ENCODE peak calls at places on chromosomes 13 and 19, in ten cellular contexts. One of them, this sample, is unnamed.

GRCh38 chr19:10259162-10259905 is 7.3 kb downstream of the MRPL4 start:
- DNase-seq in pancreas: peak
- DNase-seq in NCI-H460: peak
- DNase-seq in right cardiac atrium: peak
- DNase-seq in natural killer cell treated with Interleukin-12 subunit alpha and Interleukin-12 subunit beta and Interleukin-15 and Interleukin-18, amount 100 ng/mL, for 72 hours: peak
- DNase-seq in fibroblast of pulmonary artery: peak
- DNase-seq in Caco-2: peak
- DNase-seq in Calu3: peak
- DNase-seq in iris pigment epithelial cell: peak
- DNase-seq in Jurkat, Clone E6-1: peak
- DNase-seq in this sample: peak

GRCh38 chr13:74062933-74063332 is 71.3 kb downstream of the KLF12 start:
- DNase-seq in pancreas: no peak
- DNase-seq in NCI-H460: no peak
- DNase-seq in right cardiac atrium: peak
- DNase-seq in natural killer cell treated with Interleukin-12 subunit alpha and Interleukin-12 subunit beta and Interleukin-15 and Interleukin-18, amount 100 ng/mL, for 72 hours: no peak
- DNase-seq in fibroblast of pulmonary artery: peak
- DNase-seq in Caco-2: no peak
- DNase-seq in Calu3: no peak
- DNase-seq in iris pigment epithelial cell: peak
- DNase-seq in Jurkat, Clone E6-1: peak
- DNase-seq in this sample: peak

GRCh38 chr19:16005925-16006324 is 57.1 kb downstream of the OR10H4 start:
- DNase-seq in pancreas: no peak
- DNase-seq in NCI-H460: no peak
- DNase-seq in right cardiac atrium: no peak
- DNase-seq in natural killer cell treated with Interleukin-12 subunit alpha and Interleukin-12 subunit beta and Interleukin-15 and Interleukin-18, amount 100 ng/mL, for 72 hours: no peak
- DNase-seq in fibroblast of pulmonary artery: no peak
- DNase-seq in Caco-2: no peak
- DNase-seq in Calu3: no peak
- DNase-seq in iris pigment epithelial cell: no peak
- DNase-seq in Jurkat, Clone E6-1: no peak
- DNase-seq in this sample: no peak

GRCh38 chr13:39209731-39210633 is 171.7 kb downstream of the NHLRC3 start:
- DNase-seq in pancreas: no peak
- DNase-seq in NCI-H460: no peak
- DNase-seq in right cardiac atrium: no peak
- DNase-seq in natural killer cell treated with Interleukin-12 subunit alpha and Interleukin-12 subunit beta and Interleukin-15 and Interleukin-18, amount 100 ng/mL, for 72 hours: no peak
- DNase-seq in fibroblast of pulmonary artery: peak
- DNase-seq in Caco-2: no peak
- DNase-seq in Calu3: no peak
- DNase-seq in iris pigment epithelial cell: peak
- DNase-seq in Jurkat, Clone E6-1: no peak
- DNase-seq in this sample: peak

GRCh38 chr19:49430678-49431329 is 5.6 kb downstream of the GFY start:
- DNase-seq in pancreas: no peak
- DNase-seq in NCI-H460: no peak
- DNase-seq in right cardiac atrium: no peak
- DNase-seq in natural killer cell treated with Interleukin-12 subunit alpha and Interleukin-12 subunit beta and Interleukin-15 and Interleukin-18, amount 100 ng/mL, for 72 hours: no peak
- DNase-seq in fibroblast of pulmonary artery: no peak
- DNase-seq in Caco-2: no peak
- DNase-seq in Calu3: peak
- DNase-seq in iris pigment epithelial cell: no peak
- DNase-seq in Jurkat, Clone E6-1: no peak
- DNase-seq in this sample: peak

GRCh38 chr13:36414461-36414860 is 17.8 kb upstream of the CCNA1 start:
- DNase-seq in pancreas: no peak
- DNase-seq in NCI-H460: no peak
- DNase-seq in right cardiac atrium: no peak
- DNase-seq in natural killer cell treated with Interleukin-12 subunit alpha and Interleukin-12 subunit beta and Interleukin-15 and Interleukin-18, amount 100 ng/mL, for 72 hours: no peak
- DNase-seq in fibroblast of pulmonary artery: no peak
- DNase-seq in Caco-2: no peak
- DNase-seq in Calu3: no peak
- DNase-seq in iris pigment epithelial cell: no peak
- DNase-seq in Jurkat, Clone E6-1: no peak
- DNase-seq in this sample: no peak

GRCh38 chr13:44843403-44843802 is 145.9 kb downstream of the NUFIP1 start:
- DNase-seq in pancreas: no peak
- DNase-seq in NCI-H460: no peak
- DNase-seq in right cardiac atrium: no peak
- DNase-seq in natural killer cell treated with Interleukin-12 subunit alpha and Interleukin-12 subunit beta and Interleukin-15 and Interleukin-18, amount 100 ng/mL, for 72 hours: no peak
- DNase-seq in fibroblast of pulmonary artery: peak
- DNase-seq in Caco-2: no peak
- DNase-seq in Calu3: no peak
- DNase-seq in iris pigment epithelial cell: peak
- DNase-seq in Jurkat, Clone E6-1: no peak
- DNase-seq in this sample: peak

GRCh38 chr13:98273824-98274786 is 97.0 kb upstream of the RNF113B start:
- DNase-seq in pancreas: no peak
- DNase-seq in NCI-H460: no peak
- DNase-seq in right cardiac atrium: no peak
- DNase-seq in natural killer cell treated with Interleukin-12 subunit alpha and Interleukin-12 subunit beta and Interleukin-15 and Interleukin-18, amount 100 ng/mL, for 72 hours: no peak
- DNase-seq in fibroblast of pulmonary artery: no peak
- DNase-seq in Caco-2: no peak
- DNase-seq in Calu3: no peak
- DNase-seq in iris pigment epithelial cell: no peak
- DNase-seq in Jurkat, Clone E6-1: no peak
- DNase-seq in this sample: no peak

GRCh38 chr13:102710261-102710679 is 15.4 kb upstream of the METTL21C start:
- DNase-seq in pancreas: no peak
- DNase-seq in NCI-H460: no peak
- DNase-seq in right cardiac atrium: no peak
- DNase-seq in natural killer cell treated with Interleukin-12 subunit alpha and Interleukin-12 subunit beta and Interleukin-15 and Interleukin-18, amount 100 ng/mL, for 72 hours: no peak
- DNase-seq in fibroblast of pulmonary artery: no peak
- DNase-seq in Caco-2: no peak
- DNase-seq in Calu3: no peak
- DNase-seq in iris pigment epithelial cell: no peak
- DNase-seq in Jurkat, Clone E6-1: no peak
- DNase-seq in this sample: peak

GRCh38 chr13:23621316-23621645 is 51.1 kb downstream of the TNFRSF19 start:
- DNase-seq in pancreas: no peak
- DNase-seq in NCI-H460: peak
- DNase-seq in right cardiac atrium: no peak
- DNase-seq in natural killer cell treated with Interleukin-12 subunit alpha and Interleukin-12 subunit beta and Interleukin-15 and Interleukin-18, amount 100 ng/mL, for 72 hours: no peak
- DNase-seq in fibroblast of pulmonary artery: peak
- DNase-seq in Caco-2: peak
- DNase-seq in Calu3: peak
- DNase-seq in iris pigment epithelial cell: peak
- DNase-seq in Jurkat, Clone E6-1: no peak
- DNase-seq in this sample: peak

GRCh38 chr19:12782424-12783225 is 7.3 kb upstream of the HOOK2 start:
- DNase-seq in pancreas: peak
- DNase-seq in NCI-H460: no peak
- DNase-seq in right cardiac atrium: peak
- DNase-seq in natural killer cell treated with Interleukin-12 subunit alpha and Interleukin-12 subunit beta and Interleukin-15 and Interleukin-18, amount 100 ng/mL, for 72 hours: peak
- DNase-seq in fibroblast of pulmonary artery: peak
- DNase-seq in Caco-2: peak
- DNase-seq in Calu3: peak
- DNase-seq in iris pigment epithelial cell: peak
- DNase-seq in Jurkat, Clone E6-1: peak
- DNase-seq in this sample: peak

GRCh38 chr19:3045885-3046603 is 16.3 kb downstream of the TLE5 start:
- DNase-seq in pancreas: no peak
- DNase-seq in NCI-H460: no peak
- DNase-seq in right cardiac atrium: no peak
- DNase-seq in natural killer cell treated with Interleukin-12 subunit alpha and Interleukin-12 subunit beta and Interleukin-15 and Interleukin-18, amount 100 ng/mL, for 72 hours: no peak
- DNase-seq in fibroblast of pulmonary artery: no peak
- DNase-seq in Caco-2: no peak
- DNase-seq in Calu3: no peak
- DNase-seq in iris pigment epithelial cell: no peak
- DNase-seq in Jurkat, Clone E6-1: no peak
- DNase-seq in this sample: no peak

GRCh38 chr13:94006271-94006670 is 473.2 kb downstream of the DCT start:
- DNase-seq in pancreas: no peak
- DNase-seq in NCI-H460: no peak
- DNase-seq in right cardiac atrium: no peak
- DNase-seq in natural killer cell treated with Interleukin-12 subunit alpha and Interleukin-12 subunit beta and Interleukin-15 and Interleukin-18, amount 100 ng/mL, for 72 hours: no peak
- DNase-seq in fibroblast of pulmonary artery: no peak
- DNase-seq in Caco-2: no peak
- DNase-seq in Calu3: no peak
- DNase-seq in iris pigment epithelial cell: peak
- DNase-seq in Jurkat, Clone E6-1: no peak
- DNase-seq in this sample: no peak

GRCh38 chr19:58551577-58552471 is 3.1 kb downstream of the CHMP2A start:
- DNase-seq in pancreas: peak
- DNase-seq in NCI-H460: no peak
- DNase-seq in right cardiac atrium: no peak
- DNase-seq in natural killer cell treated with Interleukin-12 subunit alpha and Interleukin-12 subunit beta and Interleukin-15 and Interleukin-18, amount 100 ng/mL, for 72 hours: no peak
- DNase-seq in fibroblast of pulmonary artery: no peak
- DNase-seq in Caco-2: no peak
- DNase-seq in Calu3: no peak
- DNase-seq in iris pigment epithelial cell: no peak
- DNase-seq in Jurkat, Clone E6-1: no peak
- DNase-seq in this sample: no peak

GRCh38 chr13:114129649-114130062 is 2.8 kb downstream of the RASA3 start:
- DNase-seq in pancreas: no peak
- DNase-seq in NCI-H460: no peak
- DNase-seq in right cardiac atrium: no peak
- DNase-seq in natural killer cell treated with Interleukin-12 subunit alpha and Interleukin-12 subunit beta and Interleukin-15 and Interleukin-18, amount 100 ng/mL, for 72 hours: no peak
- DNase-seq in fibroblast of pulmonary artery: no peak
- DNase-seq in Caco-2: no peak
- DNase-seq in Calu3: no peak
- DNase-seq in iris pigment epithelial cell: no peak
- DNase-seq in Jurkat, Clone E6-1: peak
- DNase-seq in this sample: no peak

GRCh38 chr19:18007939-18008673 is at the start of gene ARRDC2:
- DNase-seq in pancreas: peak
- DNase-seq in NCI-H460: no peak
- DNase-seq in right cardiac atrium: peak
- DNase-seq in natural killer cell treated with Interleukin-12 subunit alpha and Interleukin-12 subunit beta and Interleukin-15 and Interleukin-18, amount 100 ng/mL, for 72 hours: peak
- DNase-seq in fibroblast of pulmonary artery: peak
- DNase-seq in Caco-2: no peak
- DNase-seq in Calu3: peak
- DNase-seq in iris pigment epithelial cell: peak
- DNase-seq in Jurkat, Clone E6-1: peak
- DNase-seq in this sample: peak

GRCh38 chr19:16829822-16830289 is 658 bp downstream of the SIN3B start:
- DNase-seq in pancreas: no peak
- DNase-seq in NCI-H460: no peak
- DNase-seq in right cardiac atrium: no peak
- DNase-seq in natural killer cell treated with Interleukin-12 subunit alpha and Interleukin-12 subunit beta and Interleukin-15 and Interleukin-18, amount 100 ng/mL, for 72 hours: no peak
- DNase-seq in fibroblast of pulmonary artery: no peak
- DNase-seq in Caco-2: no peak
- DNase-seq in Calu3: no peak
- DNase-seq in iris pigment epithelial cell: no peak
- DNase-seq in Jurkat, Clone E6-1: no peak
- DNase-seq in this sample: peak

GRCh38 chr13:110108348-110109139 is 198.4 kb downstream of the COL4A1 start:
- DNase-seq in pancreas: peak
- DNase-seq in NCI-H460: peak
- DNase-seq in right cardiac atrium: peak
- DNase-seq in natural killer cell treated with Interleukin-12 subunit alpha and Interleukin-12 subunit beta and Interleukin-15 and Interleukin-18, amount 100 ng/mL, for 72 hours: no peak
- DNase-seq in fibroblast of pulmonary artery: peak
- DNase-seq in Caco-2: peak
- DNase-seq in Calu3: peak
- DNase-seq in iris pigment epithelial cell: peak
- DNase-seq in Jurkat, Clone E6-1: no peak
- DNase-seq in this sample: peak

GRCh38 chr19:35495107-35496064 is 5.1 kb upstream of the KRTDAP start:
- DNase-seq in pancreas: peak
- DNase-seq in NCI-H460: peak
- DNase-seq in right cardiac atrium: peak
- DNase-seq in natural killer cell treated with Interleukin-12 subunit alpha and Interleukin-12 subunit beta and Interleukin-15 and Interleukin-18, amount 100 ng/mL, for 72 hours: peak
- DNase-seq in fibroblast of pulmonary artery: peak
- DNase-seq in Caco-2: peak
- DNase-seq in Calu3: peak
- DNase-seq in iris pigment epithelial cell: peak
- DNase-seq in Jurkat, Clone E6-1: peak
- DNase-seq in this sample: peak

GRCh38 chr13:31538067-31539042 is 201.0 kb upstream of the RXFP2 start:
- DNase-seq in pancreas: no peak
- DNase-seq in NCI-H460: peak
- DNase-seq in right cardiac atrium: no peak
- DNase-seq in natural killer cell treated with Interleukin-12 subunit alpha and Interleukin-12 subunit beta and Interleukin-15 and Interleukin-18, amount 100 ng/mL, for 72 hours: no peak
- DNase-seq in fibroblast of pulmonary artery: peak
- DNase-seq in Caco-2: no peak
- DNase-seq in Calu3: peak
- DNase-seq in iris pigment epithelial cell: peak
- DNase-seq in Jurkat, Clone E6-1: no peak
- DNase-seq in this sample: peak

GRCh38 chr19:49997709-49998108 is 27.5 kb downstream of the VRK3 start:
- DNase-seq in pancreas: no peak
- DNase-seq in NCI-H460: no peak
- DNase-seq in right cardiac atrium: no peak
- DNase-seq in natural killer cell treated with Interleukin-12 subunit alpha and Interleukin-12 subunit beta and Interleukin-15 and Interleukin-18, amount 100 ng/mL, for 72 hours: no peak
- DNase-seq in fibroblast of pulmonary artery: peak
- DNase-seq in Caco-2: peak
- DNase-seq in Calu3: peak
- DNase-seq in iris pigment epithelial cell: peak
- DNase-seq in Jurkat, Clone E6-1: peak
- DNase-seq in this sample: peak